ENCODE peak calls at places on chromosomes 1 and 21, in eight cellular contexts. One of them, this sample, is unnamed.
A peak's percentile ranks its signal among the peaks of the same experiment; 100 is the strongest.

GRCh38 chr1:67746299-67746698 is 61.3 kb downstream of the GADD45A start:
- DNase-seq in tibial nerve: no peak
- DNase-seq in esophagus squamous epithelium: no peak
- DNase-seq in psoas muscle: no peak
- DNase-seq in breast epithelium: no peak
- DNase-seq in ovary: peak; percentile 35
- DNase-seq in spleen: no peak
- DNase-seq in GM23338: peak; percentile 62
- DNase-seq in this sample: peak; percentile 66

GRCh38 chr1:19461352-19461645 is 24.0 kb downstream of the CAPZB start:
- DNase-seq in tibial nerve: no peak
- DNase-seq in esophagus squamous epithelium: no peak
- DNase-seq in psoas muscle: no peak
- DNase-seq in breast epithelium: no peak
- DNase-seq in ovary: no peak
- DNase-seq in spleen: peak; percentile 72
- DNase-seq in GM23338: peak; percentile 51
- DNase-seq in this sample: peak; percentile 75

GRCh38 chr1:201346337-201346939 is 31.0 kb downstream of the TNNT2 start:
- DNase-seq in tibial nerve: peak; percentile 33
- DNase-seq in esophagus squamous epithelium: no peak
- DNase-seq in psoas muscle: no peak
- DNase-seq in breast epithelium: no peak
- DNase-seq in ovary: no peak
- DNase-seq in spleen: peak; percentile 25
- DNase-seq in GM23338: peak; percentile 88
- DNase-seq in this sample: peak; percentile 93

GRCh38 chr1:33137800-33138199 is 44.0 kb downstream of the TRIM62 start:
- DNase-seq in tibial nerve: no peak
- DNase-seq in esophagus squamous epithelium: no peak
- DNase-seq in psoas muscle: peak; percentile 74
- DNase-seq in breast epithelium: no peak
- DNase-seq in ovary: peak; percentile 53
- DNase-seq in spleen: no peak
- DNase-seq in GM23338: peak; percentile 91
- DNase-seq in this sample: peak; percentile 91

GRCh38 chr1:17405898-17406759 is 33.3 kb downstream of the RCC2 start:
- DNase-seq in tibial nerve: peak; percentile 47
- DNase-seq in esophagus squamous epithelium: no peak
- DNase-seq in psoas muscle: peak; percentile 73
- DNase-seq in breast epithelium: peak; percentile 78
- DNase-seq in ovary: peak; percentile 52
- DNase-seq in spleen: peak; percentile 88
- DNase-seq in GM23338: peak; percentile 90
- DNase-seq in this sample: peak; percentile 96

GRCh38 chr21:37642493-37642892 is 273.8 kb downstream of the KCNJ6 start:
- DNase-seq in tibial nerve: no peak
- DNase-seq in esophagus squamous epithelium: no peak
- DNase-seq in psoas muscle: no peak
- DNase-seq in breast epithelium: no peak
- DNase-seq in ovary: no peak
- DNase-seq in spleen: no peak
- DNase-seq in GM23338: peak; percentile 85
- DNase-seq in this sample: peak; percentile 81

GRCh38 chr1:6460349-6461236 is 5.4 kb downstream of the TNFRSF25 start:
- DNase-seq in tibial nerve: no peak
- DNase-seq in esophagus squamous epithelium: no peak
- DNase-seq in psoas muscle: no peak
- DNase-seq in breast epithelium: no peak
- DNase-seq in ovary: no peak
- DNase-seq in spleen: peak; percentile 86
- DNase-seq in GM23338: no peak
- DNase-seq in this sample: no peak

GRCh38 chr1:172761581-172762025 is 102.7 kb downstream of the FASLG start:
- DNase-seq in tibial nerve: no peak
- DNase-seq in esophagus squamous epithelium: no peak
- DNase-seq in psoas muscle: no peak
- DNase-seq in breast epithelium: no peak
- DNase-seq in ovary: no peak
- DNase-seq in spleen: no peak
- DNase-seq in GM23338: no peak
- DNase-seq in this sample: no peak

GRCh38 chr1:170012920-170013319 is 61.6 kb downstream of the KIFAP3 start:
- DNase-seq in tibial nerve: no peak
- DNase-seq in esophagus squamous epithelium: no peak
- DNase-seq in psoas muscle: no peak
- DNase-seq in breast epithelium: no peak
- DNase-seq in ovary: no peak
- DNase-seq in spleen: no peak
- DNase-seq in GM23338: no peak
- DNase-seq in this sample: no peak

GRCh38 chr1:41917051-41917530 is 1.6 kb downstream of the HIVEP3 start:
- DNase-seq in tibial nerve: no peak
- DNase-seq in esophagus squamous epithelium: no peak
- DNase-seq in psoas muscle: no peak
- DNase-seq in breast epithelium: no peak
- DNase-seq in ovary: no peak
- DNase-seq in spleen: no peak
- DNase-seq in GM23338: no peak
- DNase-seq in this sample: no peak

GRCh38 chr21:42721341-42721824 is 68.0 kb downstream of the PDE9A start:
- DNase-seq in tibial nerve: peak; percentile 45
- DNase-seq in esophagus squamous epithelium: no peak
- DNase-seq in psoas muscle: no peak
- DNase-seq in breast epithelium: no peak
- DNase-seq in ovary: no peak
- DNase-seq in spleen: no peak
- DNase-seq in GM23338: no peak
- DNase-seq in this sample: no peak

GRCh38 chr1:2334366-2334765 is 57.0 kb downstream of the MORN1 start:
- DNase-seq in tibial nerve: no peak
- DNase-seq in esophagus squamous epithelium: no peak
- DNase-seq in psoas muscle: no peak
- DNase-seq in breast epithelium: no peak
- DNase-seq in ovary: no peak
- DNase-seq in spleen: no peak
- DNase-seq in GM23338: no peak
- DNase-seq in this sample: no peak

GRCh38 chr21:35284199-35284598 is 235.1 kb upstream of the RUNX1 start:
- DNase-seq in tibial nerve: no peak
- DNase-seq in esophagus squamous epithelium: no peak
- DNase-seq in psoas muscle: peak; percentile 60
- DNase-seq in breast epithelium: no peak
- DNase-seq in ovary: peak; percentile 37
- DNase-seq in spleen: no peak
- DNase-seq in GM23338: no peak
- DNase-seq in this sample: no peak

GRCh38 chr1:204149107-204149506 is 2.7 kb downstream of the ETNK2 start:
- DNase-seq in tibial nerve: no peak
- DNase-seq in esophagus squamous epithelium: no peak
- DNase-seq in psoas muscle: no peak
- DNase-seq in breast epithelium: no peak
- DNase-seq in ovary: no peak
- DNase-seq in spleen: peak; percentile 38
- DNase-seq in GM23338: no peak
- DNase-seq in this sample: no peak

GRCh38 chr1:204151562-204152309 is at the start of gene ETNK2:
- DNase-seq in tibial nerve: peak; percentile 48
- DNase-seq in esophagus squamous epithelium: no peak
- DNase-seq in psoas muscle: peak; percentile 78
- DNase-seq in breast epithelium: no peak
- DNase-seq in ovary: peak; percentile 88
- DNase-seq in spleen: peak; percentile 83
- DNase-seq in GM23338: peak; percentile 65
- DNase-seq in this sample: peak; percentile 90

GRCh38 chr1:204152310-204153044 is 633 bp upstream of the ETNK2 start:
- DNase-seq in tibial nerve: peak; percentile 18
- DNase-seq in esophagus squamous epithelium: no peak
- DNase-seq in psoas muscle: no peak
- DNase-seq in breast epithelium: no peak
- DNase-seq in ovary: no peak
- DNase-seq in spleen: no peak
- DNase-seq in GM23338: peak; percentile 38
- DNase-seq in this sample: no peak

GRCh38 chr1:204149635-204150565 is 1.9 kb downstream of the ETNK2 start:
- DNase-seq in tibial nerve: peak; percentile 59
- DNase-seq in esophagus squamous epithelium: no peak
- DNase-seq in psoas muscle: no peak
- DNase-seq in breast epithelium: no peak
- DNase-seq in ovary: peak; percentile 53
- DNase-seq in spleen: peak; percentile 71
- DNase-seq in GM23338: no peak
- DNase-seq in this sample: no peak

DNA sequence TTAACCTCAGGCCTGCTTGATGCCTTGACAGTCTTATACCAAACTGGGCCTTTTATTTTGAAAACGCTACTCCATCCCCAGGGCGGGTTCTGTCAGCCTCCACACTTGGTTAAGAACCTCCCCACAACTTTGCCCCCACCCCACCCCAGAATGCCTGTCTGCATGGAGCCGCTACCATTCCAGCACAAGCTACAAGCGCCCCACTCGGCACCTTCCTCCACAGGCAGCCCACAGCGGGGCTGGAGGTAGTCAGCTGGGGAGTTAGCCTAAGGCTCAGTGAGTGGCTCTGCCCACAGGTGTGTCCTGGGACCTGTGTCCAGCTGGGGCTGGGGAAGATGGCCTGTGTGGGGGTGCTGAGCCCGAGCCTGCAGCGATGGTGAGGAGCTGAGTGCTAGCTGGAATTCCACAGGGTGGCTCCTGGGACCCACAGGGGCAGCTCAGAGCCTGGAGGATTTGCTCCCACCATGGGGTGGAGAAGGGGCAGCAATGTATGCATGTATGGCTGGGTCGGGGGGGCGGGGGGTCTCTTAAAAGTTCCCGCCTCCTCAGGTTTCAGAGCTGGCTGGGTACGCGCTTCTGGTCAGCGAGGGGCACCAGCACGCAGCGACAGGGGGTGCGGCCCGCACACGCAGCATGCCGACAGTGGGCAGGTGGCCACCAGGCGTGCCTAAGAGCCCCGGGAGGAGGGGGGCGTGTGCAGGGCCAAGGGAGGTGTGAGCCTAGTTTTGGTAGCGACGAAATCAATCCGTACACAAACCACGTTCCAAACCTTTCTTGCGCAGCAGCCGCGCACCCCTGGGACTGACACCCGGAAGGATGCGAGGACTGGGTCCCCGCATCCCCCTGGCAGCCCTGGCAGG is 912 bp downstream of the ETNK2 start:
- DNase-seq in tibial nerve: peak; percentile 60
- DNase-seq in esophagus squamous epithelium: no peak
- DNase-seq in psoas muscle: peak; percentile 62
- DNase-seq in breast epithelium: no peak
- DNase-seq in ovary: peak; percentile 65
- DNase-seq in spleen: no peak
- DNase-seq in GM23338: peak; percentile 54
- DNase-seq in this sample: peak; percentile 76
- H3K4me3 ChIP-seq in tibial nerve: peak overlapping the region; percentile 73
- H3K4me3 ChIP-seq in esophagus squamous epithelium: peak overlapping the region; percentile 76
- H3K4me3 ChIP-seq in psoas muscle: peak overlapping the region; percentile 70
- H3K4me3 ChIP-seq in breast epithelium: peak overlapping the region; percentile 77
- H3K4me3 ChIP-seq in ovary: peak overlapping the region; percentile 62
- H3K4me3 ChIP-seq in spleen: peak overlapping the region; percentile 71
- H3K4me3 ChIP-seq in GM23338: peak overlapping the region; percentile 85
- H3K4me3 ChIP-seq in this sample: peak overlapping the region; percentile 80

DNA sequence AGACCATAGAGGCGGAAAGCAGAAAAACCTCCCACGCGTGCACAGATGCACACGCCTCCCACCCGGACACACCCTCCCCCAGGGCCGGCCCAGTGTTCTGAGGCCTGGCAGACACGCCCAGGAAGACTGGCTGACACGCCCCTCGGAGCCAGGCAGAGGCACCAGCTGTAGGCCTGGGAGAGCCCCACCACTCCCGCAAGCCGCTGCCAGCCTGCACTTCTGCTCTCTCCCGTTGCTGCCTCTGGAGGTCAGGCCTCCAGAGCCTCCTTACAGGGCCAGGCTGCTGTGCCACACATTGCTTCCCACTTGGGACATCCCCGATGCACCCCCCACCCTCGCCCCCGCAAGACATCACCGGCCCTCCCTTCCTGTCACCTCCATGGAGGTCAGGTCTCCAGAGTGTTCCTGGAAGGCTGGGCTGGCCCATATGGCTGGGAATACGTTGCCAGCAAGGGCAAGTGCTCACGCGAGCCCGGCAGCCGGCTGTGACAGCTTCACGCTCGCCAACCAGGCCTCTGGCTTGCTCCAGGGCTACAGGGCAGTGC is 40.4 kb downstream of the CASZ1 start:
- DNase-seq in tibial nerve: no peak
- DNase-seq in esophagus squamous epithelium: no peak
- DNase-seq in psoas muscle: peak; percentile 84
- DNase-seq in breast epithelium: peak; percentile 67
- DNase-seq in ovary: peak; percentile 25
- DNase-seq in spleen: peak; percentile 90
- DNase-seq in GM23338: no peak
- DNase-seq in this sample: no peak
- TF ChIP-seq CTCF in tibial nerve: no peak
- TF ChIP-seq CTCF in esophagus squamous epithelium: no peak
- TF ChIP-seq CTCF in psoas muscle: no peak
- TF ChIP-seq CTCF in breast epithelium: no peak
- TF ChIP-seq CTCF in ovary: no peak
- TF ChIP-seq CTCF in spleen: no peak
- TF ChIP-seq CTCF in GM23338: no peak
- TF ChIP-seq CTCF in this sample: no peak

DNA sequence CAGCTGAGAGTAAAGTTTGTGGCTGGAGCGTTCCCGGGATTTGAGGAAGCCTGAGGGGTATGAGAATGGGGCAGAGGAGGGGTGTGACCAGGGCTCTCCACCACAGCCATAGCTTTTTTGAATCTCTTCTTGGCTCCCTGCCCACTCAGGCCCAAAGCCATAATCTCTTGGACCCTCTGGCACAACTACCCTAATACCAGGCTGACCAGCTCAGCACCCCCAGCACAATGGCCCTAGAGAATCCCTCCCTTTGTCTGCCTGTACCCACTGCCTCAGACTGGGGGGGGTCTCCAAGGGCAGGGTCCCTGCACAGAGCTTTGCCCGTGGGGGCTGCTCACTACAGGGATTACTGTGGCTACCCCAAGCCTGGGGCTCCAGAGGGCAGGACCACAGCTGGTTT is 7.5 kb downstream of the DENND4B start:
- DNase-seq in tibial nerve: no peak
- DNase-seq in esophagus squamous epithelium: no peak
- DNase-seq in psoas muscle: no peak
- DNase-seq in breast epithelium: no peak
- DNase-seq in ovary: no peak
- DNase-seq in spleen: peak; percentile 56
- DNase-seq in GM23338: no peak
- DNase-seq in this sample: no peak
- H3K4me3 ChIP-seq in tibial nerve: no peak overlapping the region
- H3K4me3 ChIP-seq in esophagus squamous epithelium: no peak overlapping the region
- H3K4me3 ChIP-seq in psoas muscle: no peak overlapping the region
- H3K4me3 ChIP-seq in breast epithelium: no peak overlapping the region
- H3K4me3 ChIP-seq in ovary: no peak overlapping the region
- H3K4me3 ChIP-seq in spleen: no peak overlapping the region
- H3K4me3 ChIP-seq in GM23338: no peak overlapping the region
- H3K4me3 ChIP-seq in this sample: no peak overlapping the region

DNA sequence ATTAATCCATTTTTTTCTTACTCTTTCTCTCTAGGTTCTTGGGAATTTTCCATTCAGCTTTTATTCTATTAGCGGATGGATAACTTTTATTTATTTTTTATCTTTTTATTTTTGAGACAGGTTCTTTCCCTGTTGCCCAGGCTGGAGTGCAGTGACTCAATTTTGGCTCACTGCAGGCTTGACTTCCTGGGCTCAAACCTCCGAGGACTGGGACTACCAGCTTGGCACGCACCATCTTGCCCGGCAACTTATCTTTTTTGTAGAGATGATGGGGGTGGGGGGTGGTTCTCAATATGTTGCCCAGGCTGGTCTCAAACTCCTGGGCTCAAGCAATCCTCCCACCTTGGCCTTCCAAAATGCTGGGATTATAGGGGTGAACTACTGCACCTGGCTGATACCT is 36.1 kb upstream of the CHIT1 start:
- DNase-seq in tibial nerve: no peak
- DNase-seq in esophagus squamous epithelium: no peak
- DNase-seq in psoas muscle: no peak
- DNase-seq in breast epithelium: no peak
- DNase-seq in ovary: no peak
- DNase-seq in spleen: no peak
- DNase-seq in GM23338: no peak
- DNase-seq in this sample: no peak
- TF ChIP-seq CTCF in tibial nerve: no peak
- TF ChIP-seq CTCF in esophagus squamous epithelium: no peak
- TF ChIP-seq CTCF in psoas muscle: no peak
- TF ChIP-seq CTCF in breast epithelium: no peak
- TF ChIP-seq CTCF in ovary: no peak
- TF ChIP-seq CTCF in spleen: no peak
- TF ChIP-seq CTCF in GM23338: no peak
- TF ChIP-seq CTCF in this sample: no peak